ENCODE peak calls at places on chromosomes 7 and 10, in four cellular contexts. One of them, this sample, is unnamed.

GRCh38 chr10:20100157-20100556 is 283.9 kb downstream of the PLXDC2 start:
- DNase-seq in AG04450: no peak
- DNase-seq in GM13977: no peak
- DNase-seq in activated CD8-positive, alpha-beta T cell treated with anti-CD3 and anti-CD28 coated beads for 36 hours: no peak
- DNase-seq in this sample: no peak

GRCh38 chr7:40230086-40230485 is 95.3 kb downstream of the SUGCT start:
- DNase-seq in AG04450: no peak
- DNase-seq in GM13977: no peak
- DNase-seq in activated CD8-positive, alpha-beta T cell treated with anti-CD3 and anti-CD28 coated beads for 36 hours: no peak
- DNase-seq in this sample: no peak

GRCh38 chr10:43219848-43220247 is 47.0 kb downstream of the RASGEF1A start:
- DNase-seq in AG04450: no peak
- DNase-seq in GM13977: no peak
- DNase-seq in activated CD8-positive, alpha-beta T cell treated with anti-CD3 and anti-CD28 coated beads for 36 hours: no peak
- DNase-seq in this sample: peak

GRCh38 chr7:130879191-130879590 is 145.2 kb upstream of the KLF14 start:
- DNase-seq in AG04450: no peak
- DNase-seq in GM13977: no peak
- DNase-seq in activated CD8-positive, alpha-beta T cell treated with anti-CD3 and anti-CD28 coated beads for 36 hours: no peak
- DNase-seq in this sample: no peak

GRCh38 chr10:129056734-129057689 is 410.0 kb upstream of the MGMT start:
- DNase-seq in AG04450: no peak
- DNase-seq in GM13977: no peak
- DNase-seq in activated CD8-positive, alpha-beta T cell treated with anti-CD3 and anti-CD28 coated beads for 36 hours: no peak
- DNase-seq in this sample: peak

GRCh38 chr7:55180821-55181542 is 162.2 kb downstream of the EGFR start:
- DNase-seq in AG04450: no peak
- DNase-seq in GM13977: no peak
- DNase-seq in activated CD8-positive, alpha-beta T cell treated with anti-CD3 and anti-CD28 coated beads for 36 hours: no peak
- DNase-seq in this sample: no peak

GRCh38 chr10:68155615-68156205 is 46.4 kb downstream of the MYPN start:
- DNase-seq in AG04450: no peak
- DNase-seq in GM13977: no peak
- DNase-seq in activated CD8-positive, alpha-beta T cell treated with anti-CD3 and anti-CD28 coated beads for 36 hours: no peak
- DNase-seq in this sample: no peak

GRCh38 chr7:1675036-1675671 is 5.1 kb downstream of the ELFN1 start:
- DNase-seq in AG04450: no peak
- DNase-seq in GM13977: no peak
- DNase-seq in activated CD8-positive, alpha-beta T cell treated with anti-CD3 and anti-CD28 coated beads for 36 hours: no peak
- DNase-seq in this sample: peak

GRCh38 chr7:129529643-129530042 is 27.3 kb downstream of the SMKR1 start:
- DNase-seq in AG04450: no peak
- DNase-seq in GM13977: no peak
- DNase-seq in activated CD8-positive, alpha-beta T cell treated with anti-CD3 and anti-CD28 coated beads for 36 hours: no peak
- DNase-seq in this sample: peak

GRCh38 chr10:44033008-44033407 is 351.9 kb downstream of the CXCL12 start:
- DNase-seq in AG04450: no peak
- DNase-seq in GM13977: no peak
- DNase-seq in activated CD8-positive, alpha-beta T cell treated with anti-CD3 and anti-CD28 coated beads for 36 hours: no peak
- DNase-seq in this sample: no peak

GRCh38 chr7:139902436-139903102 is 73.5 kb downstream of the TBXAS1 start:
- DNase-seq in AG04450: no peak
- DNase-seq in GM13977: no peak
- DNase-seq in activated CD8-positive, alpha-beta T cell treated with anti-CD3 and anti-CD28 coated beads for 36 hours: no peak
- DNase-seq in this sample: no peak

GRCh38 chr10:14126697-14127440 is 203.9 kb downstream of the FRMD4A start:
- DNase-seq in AG04450: no peak
- DNase-seq in GM13977: no peak
- DNase-seq in activated CD8-positive, alpha-beta T cell treated with anti-CD3 and anti-CD28 coated beads for 36 hours: no peak
- DNase-seq in this sample: no peak

GRCh38 chr7:103445228-103446020 is 583 bp downstream of the SLC26A5 start:
- DNase-seq in AG04450: no peak
- DNase-seq in GM13977: peak
- DNase-seq in activated CD8-positive, alpha-beta T cell treated with anti-CD3 and anti-CD28 coated beads for 36 hours: no peak
- DNase-seq in this sample: peak

GRCh38 chr7:55056577-55057480 is 38.0 kb downstream of the EGFR start:
- DNase-seq in AG04450: no peak
- DNase-seq in GM13977: no peak
- DNase-seq in activated CD8-positive, alpha-beta T cell treated with anti-CD3 and anti-CD28 coated beads for 36 hours: no peak
- DNase-seq in this sample: no peak

GRCh38 chr7:151773795-151774194 is 103.1 kb downstream of the PRKAG2 start:
- DNase-seq in AG04450: no peak
- DNase-seq in GM13977: no peak
- DNase-seq in activated CD8-positive, alpha-beta T cell treated with anti-CD3 and anti-CD28 coated beads for 36 hours: no peak
- DNase-seq in this sample: no peak

GRCh38 chr10:25105753-25106260 is 69.0 kb upstream of the GPR158 start:
- DNase-seq in AG04450: no peak
- DNase-seq in GM13977: no peak
- DNase-seq in activated CD8-positive, alpha-beta T cell treated with anti-CD3 and anti-CD28 coated beads for 36 hours: no peak
- DNase-seq in this sample: no peak

GRCh38 chr10:80265740-80266512 is 23.5 kb downstream of the MAT1A start:
- DNase-seq in AG04450: no peak
- DNase-seq in GM13977: no peak
- DNase-seq in activated CD8-positive, alpha-beta T cell treated with anti-CD3 and anti-CD28 coated beads for 36 hours: no peak
- DNase-seq in this sample: peak

GRCh38 chr10:95988702-95989101 is 54.7 kb upstream of the CCNJ start:
- DNase-seq in AG04450: no peak
- DNase-seq in GM13977: no peak
- DNase-seq in activated CD8-positive, alpha-beta T cell treated with anti-CD3 and anti-CD28 coated beads for 36 hours: no peak
- DNase-seq in this sample: no peak

GRCh38 chr7:158353606-158354570 is 233.7 kb downstream of the PTPRN2 start:
- DNase-seq in AG04450: no peak
- DNase-seq in GM13977: no peak
- DNase-seq in activated CD8-positive, alpha-beta T cell treated with anti-CD3 and anti-CD28 coated beads for 36 hours: peak
- DNase-seq in this sample: peak

GRCh38 chr7:66638309-66639099 is 9.8 kb downstream of the KCTD7 start:
- DNase-seq in AG04450: no peak
- DNase-seq in GM13977: no peak
- DNase-seq in activated CD8-positive, alpha-beta T cell treated with anti-CD3 and anti-CD28 coated beads for 36 hours: no peak
- DNase-seq in this sample: no peak

GRCh38 chr7:45978010-45978681 is 57.1 kb upstream of the IGFBP3 start:
- DNase-seq in AG04450: peak
- DNase-seq in GM13977: peak
- DNase-seq in activated CD8-positive, alpha-beta T cell treated with anti-CD3 and anti-CD28 coated beads for 36 hours: peak
- DNase-seq in this sample: peak

GRCh38 chr10:59283456-59284082 is 78.8 kb downstream of the FAM13C start:
- DNase-seq in AG04450: no peak
- DNase-seq in GM13977: no peak
- DNase-seq in activated CD8-positive, alpha-beta T cell treated with anti-CD3 and anti-CD28 coated beads for 36 hours: no peak
- DNase-seq in this sample: peak

GRCh38 chr7:54967384-54967783 is 51.4 kb upstream of the EGFR start:
- DNase-seq in AG04450: peak
- DNase-seq in GM13977: no peak
- DNase-seq in activated CD8-positive, alpha-beta T cell treated with anti-CD3 and anti-CD28 coated beads for 36 hours: no peak
- DNase-seq in this sample: no peak

GRCh38 chr10:93299606-93300353 is 182.4 kb downstream of the MYOF start:
- DNase-seq in AG04450: peak
- DNase-seq in GM13977: no peak
- DNase-seq in activated CD8-positive, alpha-beta T cell treated with anti-CD3 and anti-CD28 coated beads for 36 hours: no peak
- DNase-seq in this sample: no peak

GRCh38 chr7:65444899-65445823 is 71.5 kb downstream of the ZNF92 start:
- DNase-seq in AG04450: no peak
- DNase-seq in GM13977: no peak
- DNase-seq in activated CD8-positive, alpha-beta T cell treated with anti-CD3 and anti-CD28 coated beads for 36 hours: no peak
- DNase-seq in this sample: no peak

GRCh38 chr7:1466524-1467271 is 7.4 kb upstream of the MICALL2 start:
- DNase-seq in AG04450: no peak
- DNase-seq in GM13977: no peak
- DNase-seq in activated CD8-positive, alpha-beta T cell treated with anti-CD3 and anti-CD28 coated beads for 36 hours: no peak
- DNase-seq in this sample: peak

GRCh38 chr7:152571031-152571430 is 104.9 kb downstream of the XRCC2 start:
- DNase-seq in AG04450: no peak
- DNase-seq in GM13977: no peak
- DNase-seq in activated CD8-positive, alpha-beta T cell treated with anti-CD3 and anti-CD28 coated beads for 36 hours: no peak
- DNase-seq in this sample: no peak

GRCh38 chr10:17213646-17214349 is 12.3 kb upstream of the TRDMT1 start:
- DNase-seq in AG04450: no peak
- DNase-seq in GM13977: no peak
- DNase-seq in activated CD8-positive, alpha-beta T cell treated with anti-CD3 and anti-CD28 coated beads for 36 hours: no peak
- DNase-seq in this sample: no peak

GRCh38 chr7:1436608-1437007 is 22.7 kb downstream of the MICALL2 start:
- DNase-seq in AG04450: no peak
- DNase-seq in GM13977: no peak
- DNase-seq in activated CD8-positive, alpha-beta T cell treated with anti-CD3 and anti-CD28 coated beads for 36 hours: no peak
- DNase-seq in this sample: no peak

GRCh38 chr7:151705744-151706567 is 171.0 kb downstream of the PRKAG2 start:
- DNase-seq in AG04450: no peak
- DNase-seq in GM13977: peak
- DNase-seq in activated CD8-positive, alpha-beta T cell treated with anti-CD3 and anti-CD28 coated beads for 36 hours: peak
- DNase-seq in this sample: peak

GRCh38 chr10:130769146-130770017 is 542.1 kb downstream of the TCERG1L start:
- DNase-seq in AG04450: no peak
- DNase-seq in GM13977: no peak
- DNase-seq in activated CD8-positive, alpha-beta T cell treated with anti-CD3 and anti-CD28 coated beads for 36 hours: no peak
- DNase-seq in this sample: no peak

GRCh38 chr10:88820990-88821389 is 18.5 kb downstream of the LIPM start:
- DNase-seq in AG04450: peak
- DNase-seq in GM13977: no peak
- DNase-seq in activated CD8-positive, alpha-beta T cell treated with anti-CD3 and anti-CD28 coated beads for 36 hours: no peak
- DNase-seq in this sample: no peak